ENCODE peak calls at places on chromosomes 12 and 14, in nine cellular contexts. J is Caco-2, Z is heart left ventricle, B is hepatocyte, U is tibial nerve, A is prostate gland, N is psoas muscle, P is mammary epithelial cell, F is left ventricle myocardium inferior. H is an unnamed sample. For H3K4me1 and H3K36me3, the result is how much of the 10 kb centered on the place peaks cover.

GRCh38 chr14:63551338-63551737 is 8.2 kb upstream of the PPP2R5E start:
- DNase-seq in J (no peak), Z (no peak), B (no peak), U (no peak), A (no peak), N (no peak), P (peak), F (no peak), H (no peak)

GRCh38 chr12:19757317-19757877 is 318.1 kb downstream of the AEBP2 start:
- DNase-seq in J (peak), Z (no peak), B (peak), U (no peak), A (no peak), N (no peak), P (peak), F (no peak), H (no peak)

GRCh38 chr14:25349269-25349668 is 299.3 kb upstream of the STXBP6 start:
- DNase-seq in J (no peak), Z (no peak), B (no peak), U (no peak), A (no peak), N (peak), P (no peak), F (no peak), H (no peak)

GRCh38 chr12:92696240-92696639 is 6.5 kb upstream of the PLEKHG7 start:
- DNase-seq in J (no peak), Z (no peak), B (no peak), U (peak), A (no peak), N (peak), P (no peak), F (peak), H (no peak)

GRCh38 chr12:115337693-115338543 is 653.9 kb upstream of the TBX3 start:
- DNase-seq in J (no peak), Z (peak), B (peak), U (peak), A (peak), N (peak), P (peak), F (peak), H (no peak)

GRCh38 chr12:116389990-116390655 is 112.6 kb upstream of the MED13L start:
- DNase-seq in J (no peak), Z (no peak), B (no peak), U (no peak), A (peak), N (no peak), P (peak), F (no peak), H (no peak)

GRCh38 chr12:130429656-130430505 is 92.2 kb downstream of the PIWIL1 start:
- DNase-seq in J (no peak), Z (no peak), B (no peak), U (no peak), A (no peak), N (no peak), P (no peak), F (no peak), H (no peak)

GRCh38 chr14:23168246-23168645 is 15.2 kb downstream of the SLC7A8 start:
- DNase-seq in J (no peak), Z (no peak), B (no peak), U (no peak), A (no peak), N (no peak), P (no peak), F (no peak), H (no peak)

GRCh38 chr12:93978553-93978952 is 169.8 kb upstream of the PLXNC1 start:
- DNase-seq in J (peak), Z (no peak), B (peak), U (peak), A (no peak), N (no peak), P (peak), F (no peak), H (no peak)

GRCh38 chr14:89276424-89276975 is 140.5 kb downstream of the FOXN3 start:
- DNase-seq in J (no peak), Z (no peak), B (no peak), U (no peak), A (no peak), N (no peak), P (peak), F (no peak), H (no peak)

GRCh38 chr14:32006267-32007110 is 70.6 kb upstream of the ARHGAP5 start:
- DNase-seq in J (peak), Z (no peak), B (peak), U (no peak), A (no peak), N (no peak), P (no peak), F (no peak), H (no peak)

GRCh38 chr14:30553311-30553989 is 5.5 kb upstream of the G2E3 start:
- DNase-seq in J (no peak), Z (no peak), B (no peak), U (no peak), A (no peak), N (no peak), P (peak), F (no peak), H (no peak)

GRCh38 chr14:20904393-20905029 is 13.3 kb downstream of the RNASE3 start:
- DNase-seq in J (no peak), Z (no peak), B (no peak), U (no peak), A (no peak), N (no peak), P (no peak), F (no peak), H (no peak)

GRCh38 chr14:23057757-23058653 is 685 bp upstream of the CDH24 start:
- DNase-seq in J (peak), Z (peak), B (peak), U (peak), A (peak), N (peak), P (peak), F (peak), H (peak)

GRCh38 chr14:52048132-52048531 is 20.7 kb downstream of the NID2 start:
- DNase-seq in J (no peak), Z (no peak), B (no peak), U (no peak), A (no peak), N (no peak), P (no peak), F (no peak), H (no peak)

GRCh38 chr12:12379831-12380730 is 23.2 kb downstream of the BORCS5 start:
- DNase-seq in J (no peak), Z (no peak), B (no peak), U (no peak), A (no peak), N (no peak), P (no peak), F (no peak), H (no peak)

GRCh38 chr14:88299865-88300264 is 23.2 kb downstream of the KCNK10 start:
- DNase-seq in J (no peak), Z (no peak), B (no peak), U (no peak), A (no peak), N (no peak), P (no peak), F (no peak), H (no peak)

GRCh38 chr14:22691171-22691570 is 47.0 kb upstream of the OR6J1 start:
- DNase-seq in J (no peak), Z (no peak), B (no peak), U (no peak), A (no peak), N (no peak), P (no peak), F (no peak), H (no peak)

DNA sequence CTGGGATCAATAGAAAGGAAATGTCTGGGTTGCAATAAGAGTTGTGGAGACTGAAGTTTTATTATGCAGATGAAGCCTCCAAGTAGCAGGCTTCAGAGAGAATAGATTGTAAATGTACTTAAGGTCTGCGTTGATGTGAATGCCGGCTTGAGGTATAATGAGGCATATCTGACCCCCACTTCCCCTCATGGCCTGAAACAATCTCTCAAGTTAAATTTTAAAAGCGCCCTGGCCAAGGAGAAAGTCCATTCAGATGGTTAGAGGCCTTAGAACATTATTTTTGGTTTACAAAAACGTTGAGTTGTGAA is 28.3 kb upstream of the HIGD1C start:
- DNase-seq in J (no peak), Z (no peak), B (no peak), U (no peak), A (no peak), N (no peak), P (no peak), F (no peak), H (peak)
- H3K4me3 ChIP-seq in J (no peak), Z (peak), B (peak), U (peak), A (peak), N (peak), P (peak), F (peak), H (peak)

GRCh38 chr12:113295846-113296556 is 38.9 kb downstream of the SLC8B1 start:
- DNase-seq in J (no peak), Z (no peak), B (no peak), U (no peak), A (no peak), N (no peak), P (no peak), F (no peak), H (no peak)
- H3K4me1 ChIP-seq in J (under half), Z (under half), B (under half), U (under half), A (under half), N (under half), P (under half), F (half or more), H (under half)

GRCh38 chr14:64731141-64731581 is 26.9 kb downstream of the PLEKHG3 start:
- DNase-seq in J (no peak), Z (no peak), B (no peak), U (no peak), A (no peak), N (no peak), P (no peak), F (peak), H (no peak)
- H3K36me3 ChIP-seq in J (under half), Z (half or more), B (under half), U (under half), A (under half), N (under half), P (half or more), F (half or more), H (half or more)

GRCh38 chr14:64795211-64795610 is 84.5 kb downstream of the SPTB start:
- DNase-seq in J (no peak), Z (no peak), B (no peak), U (no peak), A (no peak), N (no peak), P (no peak), F (no peak), H (no peak)

GRCh38 chr14:64789696-64790095 is 85.5 kb downstream of the PLEKHG3 start:
- DNase-seq in J (no peak), Z (no peak), B (no peak), U (no peak), A (no peak), N (no peak), P (peak), F (no peak), H (no peak)

GRCh38 chr14:64790478-64790877 is 86.3 kb downstream of the PLEKHG3 start:
- DNase-seq in J (no peak), Z (no peak), B (no peak), U (no peak), A (no peak), N (no peak), P (no peak), F (no peak), H (no peak)

GRCh38 chr14:64792871-64793560 is 86.7 kb downstream of the SPTB start:
- DNase-seq in J (no peak), Z (no peak), B (no peak), U (no peak), A (no peak), N (no peak), P (no peak), F (no peak), H (no peak)

DNA sequence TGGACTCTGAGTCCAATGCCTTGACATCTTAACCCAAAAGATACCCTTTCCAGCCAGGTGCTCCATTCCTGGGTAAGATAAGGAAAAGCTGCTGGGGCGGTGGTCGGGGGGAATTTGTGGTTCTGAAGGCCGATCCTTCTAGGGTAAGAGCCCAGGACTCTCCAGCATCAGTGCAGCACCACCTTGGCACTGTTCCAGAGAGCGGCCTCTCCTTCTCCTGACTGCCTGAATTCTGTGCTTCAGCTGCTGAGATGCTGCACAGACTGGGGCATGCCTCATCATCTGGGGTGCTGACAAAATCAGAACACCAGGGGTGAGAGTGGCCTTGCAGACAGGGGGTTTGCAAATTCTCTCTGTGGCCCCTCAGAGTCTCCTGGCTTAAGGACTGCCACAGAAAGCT is 87.5 kb downstream of the SPTB start:
- DNase-seq in J (no peak), Z (no peak), B (no peak), U (no peak), A (no peak), N (no peak), P (no peak), F (no peak), H (no peak)
- H3K4me3 ChIP-seq in J (no peak), Z (no peak), B (no peak), U (no peak), A (no peak), N (no peak), P (no peak), F (no peak), H (no peak)

GRCh38 chr12:121808623-121809022 is 4.8 kb downstream of the SETD1B start:
- DNase-seq in J (no peak), Z (no peak), B (no peak), U (no peak), A (no peak), N (no peak), P (no peak), F (no peak), H (no peak)
- H3K4me1 ChIP-seq in J (under half), Z (half or more), B (under half), U (under half), A (under half), N (half or more), P (under half), F (half or more), H (under half)

GRCh38 chr12:82835217-82835616 is 148.5 kb downstream of the TMTC2 start:
- DNase-seq in J (no peak), Z (no peak), B (no peak), U (no peak), A (no peak), N (no peak), P (peak), F (no peak), H (no peak)

GRCh38 chr12:82833461-82833860 is 146.8 kb downstream of the TMTC2 start:
- DNase-seq in J (no peak), Z (no peak), B (no peak), U (no peak), A (no peak), N (no peak), P (no peak), F (no peak), H (no peak)

GRCh38 chr12:82832981-82833380 is 146.3 kb downstream of the TMTC2 start:
- DNase-seq in J (no peak), Z (no peak), B (no peak), U (no peak), A (no peak), N (no peak), P (no peak), F (no peak), H (no peak)

DNA sequence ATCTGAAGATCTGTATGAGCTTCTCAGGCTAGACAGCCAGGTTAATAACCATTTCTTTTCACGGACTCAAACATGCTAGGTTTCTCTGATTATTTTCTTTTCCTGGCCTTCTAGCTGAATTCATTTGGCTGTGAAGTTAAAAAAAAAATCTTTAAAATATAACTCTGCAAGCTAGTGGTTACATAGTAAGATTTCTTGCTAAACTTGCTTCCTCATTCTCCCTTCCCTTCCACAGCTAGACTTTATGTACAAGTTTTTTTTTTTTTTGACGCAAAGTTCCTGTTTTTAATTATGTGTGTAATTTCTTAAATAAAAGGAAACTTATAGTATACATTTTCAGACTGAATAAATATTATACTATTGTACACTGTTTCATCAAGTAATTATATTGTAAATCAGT is 145.4 kb downstream of the TMTC2 start:
- DNase-seq in J (no peak), Z (no peak), B (no peak), U (no peak), A (no peak), N (no peak), P (no peak), F (no peak), H (no peak)
- H3K36me3 ChIP-seq in J (under half), Z (under half), B (under half), U (under half), A (under half), N (under half), P (under half), F (under half), H (under half)

DNA sequence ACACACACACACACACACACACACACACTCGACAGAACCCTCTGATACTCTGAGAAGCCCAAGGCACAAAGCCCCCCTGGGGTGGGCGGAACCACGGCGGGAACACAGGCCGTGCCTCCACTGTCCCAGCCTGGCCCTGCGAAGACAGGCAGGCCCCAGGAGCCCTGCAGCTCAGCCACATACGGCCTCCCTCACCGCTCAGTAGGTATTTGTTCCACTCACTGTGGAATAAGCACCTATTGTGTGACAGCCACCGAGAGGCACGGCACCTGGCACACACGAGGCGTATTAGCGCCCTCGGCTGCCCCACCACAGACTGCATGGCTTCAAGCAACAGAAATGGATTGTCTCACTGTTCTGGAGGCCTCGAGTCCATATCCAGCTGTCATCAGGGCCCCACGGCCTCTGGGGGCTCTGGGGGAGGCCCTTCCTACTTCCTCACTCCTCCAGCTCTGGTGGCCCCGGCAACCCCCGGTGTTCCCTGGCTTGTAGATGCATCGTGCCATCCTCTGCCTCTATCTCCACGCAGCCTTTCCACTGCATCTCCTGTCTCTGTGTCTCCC is 66.3 kb downstream of the NCOR2 start:
- DNase-seq in J (peak), Z (no peak), B (no peak), U (no peak), A (no peak), N (no peak), P (no peak), F (no peak), H (no peak)
- H3K4me3 ChIP-seq in J (no peak), Z (no peak), B (no peak), U (no peak), A (no peak), N (no peak), P (no peak), F (no peak), H (no peak)